ENCODE peak calls at places on chromosomes 12 and 14, in six cellular contexts. O is body of pancreas, U is NB4, V is A549, I is heart left ventricle, R is IMR-90. E is an unnamed sample.

GRCh38 chr12:71731439-71732356 is 23.0 kb upstream of the RAB21 start:
- DNase-seq in O (no peak), U (no peak), V (peak; percentile 36), I (no peak), R (peak; percentile 80), E (peak; percentile 60)

GRCh38 chr12:92041742-92042141 is 103.9 kb downstream of the BTG1 start:
- DNase-seq in O (no peak), U (no peak), V (no peak), I (no peak), R (peak; percentile 33), E (no peak)

GRCh38 chr12:3055712-3056467 is 21.3 kb upstream of the TSPAN9 start:
- DNase-seq in O (no peak), U (no peak), V (no peak), I (no peak), R (no peak), E (no peak)

GRCh38 chr12:28443337-28443736 is 253.1 kb downstream of the CCDC91 start:
- DNase-seq in O (no peak), U (no peak), V (no peak), I (no peak), R (no peak), E (no peak)

GRCh38 chr12:68279227-68280054 is 26.0 kb upstream of the IL22 start:
- DNase-seq in O (no peak), U (no peak), V (no peak), I (no peak), R (peak; percentile 28), E (no peak)

GRCh38 chr12:109114644-109115043 is 1.7 kb upstream of the ACACB start:
- DNase-seq in O (no peak), U (no peak), V (no peak), I (no peak), R (no peak), E (no peak)

GRCh38 chr12:31362759-31363415 is 36.9 kb upstream of the SINHCAF start:
- DNase-seq in O (no peak), U (peak; percentile 93), V (peak; percentile 15), I (no peak), R (no peak), E (peak; percentile 75)

GRCh38 chr12:18689781-18690180 is 48.0 kb downstream of the PLCZ1 start:
- DNase-seq in O (no peak), U (no peak), V (no peak), I (no peak), R (no peak), E (no peak)

GRCh38 chr12:65537978-65538377 is 259.5 kb downstream of the MSRB3 start:
- DNase-seq in O (no peak), U (no peak), V (no peak), I (no peak), R (no peak), E (no peak)

GRCh38 chr12:88111074-88111652 is 30.7 kb downstream of the CEP290 start:
- DNase-seq in O (no peak), U (peak; percentile 46), V (peak; percentile 74), I (no peak), R (peak; percentile 56), E (no peak)

GRCh38 chr12:113145720-113146551 is 3.6 kb upstream of the CFAP73 start:
- DNase-seq in O (no peak), U (no peak), V (no peak), I (no peak), R (no peak), E (no peak)

GRCh38 chr14:60092516-60092915 is 793 bp downstream of the PCNX4 start:
- DNase-seq in O (peak; percentile 15), U (peak; percentile 61), V (peak; percentile 42), I (no peak), R (peak; percentile 41), E (peak; percentile 18)

GRCh38 chr12:50562485-50563433 is 58.0 kb downstream of the DIP2B start:
- DNase-seq in O (no peak), U (no peak), V (no peak), I (no peak), R (no peak), E (no peak)

GRCh38 chr12:27424631-27425230 is 21.8 kb upstream of the SMCO2 start:
- DNase-seq in O (peak; percentile 20), U (peak; percentile 75), V (peak; percentile 62), I (no peak), R (peak; percentile 58), E (no peak)

GRCh38 chr12:6372403-6373003 is 2.9 kb downstream of the SCNN1A start:
- DNase-seq in O (peak; percentile 45), U (peak; percentile 96), V (peak; percentile 94), I (no peak), R (peak; percentile 69), E (no peak)

GRCh38 chr12:100995771-100996170 is 201.2 kb downstream of the ANO4 start:
- DNase-seq in O (no peak), U (peak; percentile 24), V (no peak), I (no peak), R (no peak), E (no peak)

GRCh38 chr12:116130431-116130830 is 147.1 kb downstream of the MED13L start:
- DNase-seq in O (no peak), U (no peak), V (no peak), I (no peak), R (peak; percentile 67), E (no peak)

GRCh38 chr14:67411820-67412421 is at the start of gene PLEK2:
- DNase-seq in O (peak; percentile 87), U (no peak), V (peak; percentile 53), I (peak; percentile 37), R (no peak), E (peak; percentile 18)

GRCh38 chr12:131860472-131861260 is 32.5 kb downstream of the MMP17 start:
- DNase-seq in O (peak; percentile 36), U (peak; percentile 91), V (peak; percentile 99), I (peak; percentile 45), R (peak; percentile 57), E (peak; percentile 66)

GRCh38 chr14:104321151-104322130 is 183.1 kb downstream of the KIF26A start:
- DNase-seq in O (peak; percentile 3), U (no peak), V (no peak), I (no peak), R (no peak), E (no peak)

GRCh38 chr14:52735921-52736489 is 6.0 kb downstream of the STYX start:
- DNase-seq in O (no peak), U (no peak), V (no peak), I (no peak), R (peak; percentile 1), E (no peak)

GRCh38 chr12:47612953-47613352 is 92.9 kb downstream of the RPAP3 start:
- DNase-seq in O (no peak), U (no peak), V (peak; percentile 28), I (no peak), R (no peak), E (no peak)

GRCh38 chr14:103857256-103857655 is 9.9 kb upstream of the PPP1R13B start:
- DNase-seq in O (no peak), U (no peak), V (no peak), I (no peak), R (no peak), E (no peak)

GRCh38 chr12:72610854-72611358 is 338.7 kb downstream of the TRHDE start:
- DNase-seq in O (no peak), U (no peak), V (no peak), I (no peak), R (no peak), E (no peak)

GRCh38 chr12:83199069-83199468 is 512.4 kb downstream of the TMTC2 start:
- DNase-seq in O (no peak), U (no peak), V (no peak), I (no peak), R (no peak), E (no peak)

GRCh38 chr12:83196694-83197350 is 510.1 kb downstream of the TMTC2 start:
- DNase-seq in O (no peak), U (no peak), V (no peak), I (no peak), R (no peak), E (no peak)

GRCh38 chr12:83198291-83198690 is 511.6 kb downstream of the TMTC2 start:
- DNase-seq in O (no peak), U (no peak), V (no peak), I (no peak), R (no peak), E (no peak)

GRCh38 chr12:83197483-83197914 is 510.8 kb downstream of the TMTC2 start:
- DNase-seq in O (no peak), U (no peak), V (no peak), I (no peak), R (no peak), E (no peak)
- TF ChIP-seq CTCF in O (no peak), U (no peak), V (no peak), I (no peak), R (no peak), E (no peak)

GRCh38 chr12:54185919-54186318 is 2.9 kb downstream of the SMUG1 start:
- DNase-seq in O (no peak), U (no peak), V (no peak), I (no peak), R (no peak), E (no peak)
- TF ChIP-seq POLR2A in O (no peak), U (no peak), V (no peak), I (no peak), R (no peak), E (no peak)

GRCh38 chr12:75977952-75978671 is 53.5 kb downstream of the PHLDA1 start:
- DNase-seq in O (peak; percentile 54), U (peak; percentile 99), V (peak; percentile 100), I (peak; percentile 83), R (peak; percentile 100), E (peak; percentile 30)
- TF ChIP-seq CTCF in O (no peak), U (no peak), V (no peak), I (no peak), R (no peak), E (no peak)

GRCh38 chr12:122523846-122524718 is 2.7 kb downstream of the RSRC2 start:
- DNase-seq in O (no peak), U (no peak), V (no peak), I (no peak), R (peak; percentile 12), E (no peak)

GRCh38 chr12:122528582-122528981 is 1.5 kb downstream of the KNTC1 start:
- DNase-seq in O (no peak), U (no peak), V (no peak), I (no peak), R (no peak), E (no peak)

GRCh38 chr12:122527478-122527944 is 462 bp downstream of the KNTC1 start:
- DNase-seq in O (no peak), U (peak; percentile 86), V (peak; percentile 42), I (no peak), R (peak; percentile 21), E (no peak)

GRCh38 chr12:122528992-122529391 is 1.9 kb downstream of the KNTC1 start:
- DNase-seq in O (no peak), U (no peak), V (no peak), I (no peak), R (no peak), E (no peak)

DNA sequence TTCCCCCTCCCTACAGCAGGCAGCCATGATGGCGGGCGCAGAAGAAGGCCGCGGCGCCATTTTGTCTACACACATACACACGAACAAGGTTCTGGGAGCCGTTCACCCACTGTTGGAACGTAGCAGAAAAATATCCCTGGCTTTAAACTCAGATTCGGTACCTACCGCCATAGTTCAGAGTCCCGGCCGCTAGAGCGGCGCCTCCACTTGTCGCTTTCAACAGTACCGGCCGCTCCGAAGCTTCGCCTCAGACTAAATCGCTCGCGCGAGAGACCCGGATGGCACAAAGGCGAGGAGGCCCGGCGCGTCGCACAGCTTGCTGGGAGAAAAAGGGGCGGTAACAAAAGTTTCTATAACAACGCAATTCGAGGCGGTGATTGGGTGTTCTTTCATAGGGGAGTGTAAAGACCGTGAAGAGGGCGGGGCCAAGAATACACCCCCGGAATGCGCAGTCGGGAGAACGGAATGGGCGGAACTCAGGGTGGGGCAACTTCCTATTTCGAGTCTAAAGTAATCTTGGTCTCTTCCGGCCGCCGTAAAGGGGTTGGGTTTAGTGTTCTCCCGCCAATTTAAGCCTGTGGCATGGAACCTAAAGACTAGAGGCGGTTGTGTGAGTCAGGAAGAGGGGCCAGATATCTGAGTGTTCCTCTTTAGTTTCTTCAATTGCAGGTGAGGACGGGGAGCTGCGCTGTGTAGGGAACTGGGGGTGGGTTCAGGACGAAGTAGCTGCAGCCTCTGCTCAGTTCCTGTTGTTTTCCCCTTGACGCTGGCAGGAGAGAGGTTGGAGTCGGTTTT is at the start of the genes KNTC1 and RSRC2:
- DNase-seq in O (peak; percentile 99), U (peak; percentile 100), V (peak; percentile 100), I (peak; percentile 98), R (peak; percentile 100), E (peak; percentile 95)
- TF ChIP-seq POLR2A in O (peak; percentile 99), U (peak; percentile 99), V (peak; percentile 92), I (peak; percentile 82), R (peak; percentile 99), E (peak; percentile 98)

E was measured in Peyer's patch.